ENCODE peak calls at places on chromosomes 16 and 17, in five cellular contexts. R, Q, D, C and J are unnamed samples.

GRCh38 chr17:38454528-38454927 is 26.3 kb downstream of the ARHGAP23 start:
- DNase-seq in R (peak), Q (no peak), D (no peak), C (peak), J (no peak)

GRCh38 chr17:4980644-4981216 is 6.7 kb downstream of the CAMTA2 start:
- DNase-seq in R (no peak), Q (peak), D (peak), C (no peak), J (peak)

GRCh38 chr17:83096401-83097220 is 17.2 kb downstream of the METRNL start:
- DNase-seq in R (no peak), Q (no peak), D (no peak), C (no peak), J (no peak)

GRCh38 chr17:20091161-20092029 is 82.2 kb downstream of the SPECC1 start:
- DNase-seq in R (peak), Q (no peak), D (no peak), C (peak), J (no peak)

GRCh38 chr17:40555296-40556190 is 9.7 kb downstream of the CCR7 start:
- DNase-seq in R (no peak), Q (no peak), D (no peak), C (peak), J (no peak)

GRCh38 chr17:77281024-77281903 is 140.5 kb downstream of the SEC14L1 start:
- DNase-seq in R (no peak), Q (peak), D (peak), C (peak), J (peak)

GRCh38 chr16:50311134-50311528 is 44.8 kb downstream of the ADCY7 start:
- DNase-seq in R (no peak), Q (no peak), D (no peak), C (peak), J (no peak)

GRCh38 chr16:3610698-3611144 is 685 bp downstream of the SLX4 start:
- DNase-seq in R (no peak), Q (no peak), D (peak), C (no peak), J (peak)

GRCh38 chr17:63039899-63040602 is 74.0 kb downstream of the TANC2 start:
- DNase-seq in R (peak), Q (no peak), D (no peak), C (no peak), J (no peak)

GRCh38 chr16:67780847-67781547 is 25.4 kb downstream of the RANBP10 start:
- DNase-seq in R (no peak), Q (no peak), D (no peak), C (no peak), J (no peak)

GRCh38 chr17:68295086-68295485 is 3.8 kb downstream of the ARSG start:
- DNase-seq in R (no peak), Q (no peak), D (no peak), C (no peak), J (no peak)

GRCh38 chr16:88376835-88377726 is 5.7 kb upstream of the ZNF469 start:
- DNase-seq in R (no peak), Q (no peak), D (no peak), C (no peak), J (no peak)

GRCh38 chr17:83004791-83005380 is 74.5 kb upstream of the METRNL start:
- DNase-seq in R (no peak), Q (no peak), D (no peak), C (no peak), J (no peak)

GRCh38 chr17:73902416-73903181 is 258.4 kb upstream of the SDK2 start:
- DNase-seq in R (no peak), Q (peak), D (no peak), C (no peak), J (no peak)

GRCh38 chr16:60166-60565 is 6.5 kb downstream of the SNRNP25 start:
- DNase-seq in R (no peak), Q (no peak), D (no peak), C (no peak), J (no peak)

GRCh38 chr16:27960619-27961295 is 102.8 kb downstream of the GSG1L start:
- DNase-seq in R (no peak), Q (no peak), D (no peak), C (no peak), J (no peak)

GRCh38 chr16:83779881-83780280 is 27.9 kb upstream of the HSBP1 start:
- DNase-seq in R (peak), Q (no peak), D (no peak), C (no peak), J (no peak)

GRCh38 chr16:48574766-48575165 is 35.2 kb downstream of the N4BP1 start:
- DNase-seq in R (no peak), Q (no peak), D (no peak), C (no peak), J (no peak)

GRCh38 chr17:48499248-48499647 is 31.6 kb downstream of the HOXB1 start:
- DNase-seq in R (no peak), Q (no peak), D (no peak), C (no peak), J (no peak)